ENCODE peak calls at places on chromosomes 1 and 21, in five cellular contexts. D, B, C, T and L are unnamed samples.

GRCh38 chr1:32889731-32890278 is 3.5 kb downstream of the HPCA start:
- DNase-seq in D (no peak), B (no peak), C (no peak), T (no peak), L (peak)

GRCh38 chr1:171641076-171641864 is 11.2 kb downstream of the MYOC start:
- DNase-seq in D (no peak), B (no peak), C (no peak), T (no peak), L (no peak)

GRCh38 chr1:7299329-7299799 is 471.7 kb upstream of the VAMP3 start:
- DNase-seq in D (no peak), B (peak), C (peak), T (no peak), L (no peak)

GRCh38 chr1:218048828-218049227 is 236.3 kb upstream of the RRP15 start:
- DNase-seq in D (no peak), B (no peak), C (no peak), T (no peak), L (no peak)

GRCh38 chr1:101239095-101240040 is 2.5 kb downstream of the S1PR1 start:
- DNase-seq in D (peak), B (peak), C (no peak), T (peak), L (peak)

GRCh38 chr21:33451634-33452071 is 28.1 kb downstream of the TMEM50B start:
- DNase-seq in D (no peak), B (no peak), C (no peak), T (no peak), L (no peak)

GRCh38 chr1:18814340-18815202 is 44.9 kb downstream of the TAS1R2 start:
- DNase-seq in D (no peak), B (no peak), C (no peak), T (no peak), L (no peak)

GRCh38 chr1:27994060-27994459 is 34.3 kb downstream of the XKR8 start:
- DNase-seq in D (no peak), B (no peak), C (no peak), T (no peak), L (no peak)

GRCh38 chr21:18384771-18385170 is 18.8 kb downstream of the TMPRSS15 start:
- DNase-seq in D (peak), B (no peak), C (no peak), T (no peak), L (no peak)

GRCh38 chr1:110492573-110492972 is 26.4 kb downstream of the KCNA10 start:
- DNase-seq in D (no peak), B (no peak), C (no peak), T (no peak), L (no peak)

GRCh38 chr21:33023574-33024277 is 2.0 kb upstream of the OLIG2 start:
- DNase-seq in D (no peak), B (no peak), C (no peak), T (no peak), L (no peak)

GRCh38 chr1:52037402-52037814 is 3.8 kb upstream of the KTI12 start:
- DNase-seq in D (no peak), B (no peak), C (no peak), T (no peak), L (no peak)

GRCh38 chr1:218666263-218666662 is 321.1 kb downstream of the TGFB2 start:
- DNase-seq in D (no peak), B (no peak), C (no peak), T (no peak), L (no peak)

GRCh38 chr1:199422206-199422605 is 605.3 kb upstream of the NR5A2 start:
- DNase-seq in D (peak), B (no peak), C (no peak), T (no peak), L (no peak)